ENCODE peak calls at places on chromosomes 6 and 20, in nine cellular contexts. M is NAMALWA; F is NCI-H2029; P is CD8-positive, alpha-beta memory T cell; S is GF-D8; L is fibroblast of the conjunctiva; B is T-cell; V is transverse colon; W is NCI-H1092. Y is an unnamed sample.

GRCh38 chr6:41247288-41247865 is 19.2 kb downstream of the TREML4 start:
- DNase-seq in V (no peak), M (no peak), P (no peak), B (no peak), F (no peak), W (no peak), S (no peak), L (no peak), Y (no peak)

GRCh38 chr6:38117281-38117680 is 297.8 kb downstream of the ZFAND3 start:
- DNase-seq in M (no peak), L (no peak), F (no peak), S (no peak), B (no peak), V (no peak), W (no peak), P (no peak), Y (peak; percentile 8)

GRCh38 chr6:137952247-137952646 is 85.2 kb downstream of the TNFAIP3 start:
- DNase-seq in P (no peak), V (no peak), M (no peak), S (no peak), B (no peak), F (no peak), L (no peak), W (no peak), Y (no peak)

GRCh38 chr20:22503577-22503976 is 80.8 kb downstream of the FOXA2 start:
- DNase-seq in W (no peak), M (no peak), L (no peak), P (no peak), F (no peak), V (no peak), S (no peak), B (no peak), Y (no peak)

GRCh38 chr20:13105071-13105470 is 96.3 kb downstream of the SPTLC3 start:
- DNase-seq in V (no peak), W (no peak), F (no peak), B (no peak), S (no peak), L (no peak), M (no peak), P (no peak), Y (no peak)

GRCh38 chr6:85865665-85866372 is 223.1 kb upstream of the SYNCRIP start:
- DNase-seq in L (peak; percentile 45), B (no peak), P (no peak), V (no peak), S (no peak), M (peak; percentile 8), W (no peak), F (peak; percentile 39), Y (no peak)

GRCh38 chr6:129882510-129883023 is 21.5 kb upstream of the TMEM244 start:
- DNase-seq in B (no peak), L (no peak), F (no peak), S (no peak), V (peak; percentile 13), M (no peak), P (no peak), W (no peak), Y (no peak)

GRCh38 chr20:22630698-22631097 is 46.3 kb upstream of the FOXA2 start:
- DNase-seq in B (no peak), W (peak; percentile 57), F (peak; percentile 69), V (no peak), S (no peak), P (no peak), L (no peak), M (no peak), Y (no peak)

GRCh38 chr20:44134897-44135810 is 51.8 kb downstream of the JPH2 start:
- DNase-seq in B (no peak), W (peak; percentile 6), L (no peak), P (no peak), V (no peak), M (peak; percentile 15), S (no peak), F (no peak), Y (no peak)

GRCh38 chr20:3013771-3014170 is 29.7 kb upstream of the GNRH2 start:
- DNase-seq in L (no peak), V (no peak), W (no peak), S (no peak), B (no peak), P (no peak), F (no peak), M (no peak), Y (no peak)

GRCh38 chr6:83221886-83222479 is 28.8 kb downstream of the RWDD2A start:
- DNase-seq in B (no peak), L (peak; percentile 28), S (no peak), F (peak; percentile 7), W (peak; percentile 0), P (no peak), V (no peak), M (peak; percentile 64), Y (no peak)

GRCh38 chr6:131532476-131533108 is 40.4 kb upstream of the ARG1 start:
- DNase-seq in B (no peak), F (no peak), L (no peak), P (no peak), W (no peak), S (no peak), V (no peak), M (no peak), Y (no peak)

GRCh38 chr6:133223458-133224014 is 17.6 kb upstream of the EYA4 start:
- DNase-seq in L (no peak), F (no peak), B (no peak), P (no peak), V (no peak), M (no peak), W (no peak), S (no peak), Y (no peak)

GRCh38 chr20:370977-371754 is 9.4 kb upstream of the TRIB3 start:
- DNase-seq in F (no peak), W (no peak), M (no peak), L (no peak), V (no peak), S (no peak), B (no peak), P (no peak), Y (no peak)

GRCh38 chr6:168414696-168415095 is 26.3 kb upstream of the SMOC2 start:
- DNase-seq in W (peak; percentile 85), S (no peak), V (no peak), M (no peak), B (no peak), F (peak; percentile 54), P (no peak), L (no peak), Y (no peak)

GRCh38 chr6:149963212-149963461 is 606 bp upstream of the ULBP1 start:
- DNase-seq in L (no peak), M (peak; percentile 61), F (no peak), B (no peak), S (no peak), W (no peak), P (no peak), V (no peak), Y (peak; percentile 4)

GRCh38 chr20:1212607-1213396 is 9.5 kb downstream of the C20orf202 start:
- DNase-seq in W (peak; percentile 30), M (peak; percentile 79), L (peak; percentile 43), B (peak; percentile 51), P (peak; percentile 33), S (peak; percentile 12), F (peak; percentile 18), V (peak; percentile 71), Y (no peak)

GRCh38 chr20:1341561-1342265 is 12.8 kb upstream of the SDCBP2 start:
- DNase-seq in S (no peak), P (no peak), W (no peak), L (no peak), M (no peak), F (no peak), V (no peak), B (no peak), Y (no peak)

GRCh38 chr6:81906041-81906440 is 153.6 kb upstream of the TENT5A start:
- DNase-seq in B (no peak), F (no peak), V (no peak), S (no peak), W (no peak), P (no peak), M (no peak), L (no peak), Y (no peak)

GRCh38 chr6:138310294-138310693 is 67.4 kb upstream of the SMIM28 start:
- DNase-seq in V (no peak), W (peak; percentile 63), L (no peak), B (no peak), M (no peak), F (peak; percentile 47), P (no peak), S (no peak), Y (no peak)

GRCh38 chr6:130134594-130134993 is 88.2 kb downstream of the SAMD3 start:
- DNase-seq in P (no peak), F (no peak), L (no peak), W (no peak), V (no peak), M (no peak), B (no peak), S (no peak), Y (no peak)

GRCh38 chr6:169800668-169801395 is 49.4 kb downstream of the ERMARD start:
- DNase-seq in F (peak; percentile 44), W (peak; percentile 50), L (no peak), V (peak; percentile 30), M (no peak), P (no peak), S (no peak), B (no peak), Y (no peak)

GRCh38 chr20:438581-439469 is 23.5 kb downstream of the TBC1D20 start:
- DNase-seq in S (peak; percentile 95), P (peak; percentile 51), B (peak; percentile 58), V (peak; percentile 41), L (no peak), W (no peak), M (no peak), F (no peak), Y (no peak)

GRCh38 chr6:168035098-168035660 is 37.7 kb downstream of the KIF25 start:
- DNase-seq in P (no peak), S (no peak), L (no peak), F (peak; percentile 64), V (peak; percentile 59), M (no peak), B (no peak), W (peak; percentile 54), Y (no peak)

GRCh38 chr6:52984247-52984646 is 10.8 kb downstream of the GSTA4 start:
- DNase-seq in F (no peak), B (peak; percentile 28), M (peak; percentile 50), W (no peak), V (no peak), P (peak; percentile 48), L (no peak), S (peak; percentile 52), Y (no peak)

GRCh38 chr6:108361312-108361932 is 66.6 kb downstream of the AFG1L start:
- DNase-seq in W (no peak), S (peak; percentile 99), M (no peak), B (no peak), P (no peak), V (no peak), L (no peak), F (no peak), Y (no peak)

Y was measured in BJ.